ENCODE peak calls at places on chromosomes 2 and 18, in nine cellular contexts. One of them, this sample, is unnamed.

GRCh38 chr2:66547113-66547512 is 112.2 kb downstream of the MEIS1 start:
- DNase-seq in stomach: no peak
- DNase-seq in HCT116: no peak
- DNase-seq in adrenal gland: no peak
- DNase-seq in IMR-90: peak; percentile 48
- DNase-seq in heart left ventricle: no peak
- DNase-seq in A549: no peak
- DNase-seq in ovary: no peak
- DNase-seq in lower leg skin: no peak
- DNase-seq in this sample: no peak

GRCh38 chr2:17470855-17471641 is 47.2 kb downstream of the RAD51AP2 start:
- DNase-seq in stomach: no peak
- DNase-seq in HCT116: peak; percentile 44
- DNase-seq in adrenal gland: no peak
- DNase-seq in IMR-90: peak; percentile 40
- DNase-seq in heart left ventricle: no peak
- DNase-seq in A549: peak; percentile 2
- DNase-seq in ovary: no peak
- DNase-seq in lower leg skin: no peak
- DNase-seq in this sample: no peak

GRCh38 chr18:54983041-54983686 is 23.9 kb upstream of the CCDC68 start:
- DNase-seq in stomach: no peak
- DNase-seq in HCT116: peak; percentile 47
- DNase-seq in adrenal gland: no peak
- DNase-seq in IMR-90: peak; percentile 76
- DNase-seq in heart left ventricle: no peak
- DNase-seq in A549: peak; percentile 31
- DNase-seq in ovary: no peak
- DNase-seq in lower leg skin: no peak
- DNase-seq in this sample: no peak

GRCh38 chr2:16130906-16131400 is 190.6 kb downstream of the MYCN start:
- DNase-seq in stomach: no peak
- DNase-seq in HCT116: no peak
- DNase-seq in adrenal gland: no peak
- DNase-seq in IMR-90: no peak
- DNase-seq in heart left ventricle: no peak
- DNase-seq in A549: no peak
- DNase-seq in ovary: no peak
- DNase-seq in lower leg skin: peak; percentile 12
- DNase-seq in this sample: no peak

GRCh38 chr18:22703883-22704626 is 229.1 kb upstream of the RBBP8 start:
- DNase-seq in stomach: no peak
- DNase-seq in HCT116: peak; percentile 52
- DNase-seq in adrenal gland: no peak
- DNase-seq in IMR-90: peak; percentile 40
- DNase-seq in heart left ventricle: no peak
- DNase-seq in A549: peak; percentile 50
- DNase-seq in ovary: no peak
- DNase-seq in lower leg skin: no peak
- DNase-seq in this sample: no peak

GRCh38 chr2:205650931-205651330 is 31.4 kb upstream of the NRP2 start:
- DNase-seq in stomach: no peak
- DNase-seq in HCT116: no peak
- DNase-seq in adrenal gland: no peak
- DNase-seq in IMR-90: no peak
- DNase-seq in heart left ventricle: no peak
- DNase-seq in A549: no peak
- DNase-seq in ovary: no peak
- DNase-seq in lower leg skin: no peak
- DNase-seq in this sample: no peak

GRCh38 chr2:119255760-119256573 is 32.3 kb downstream of the STEAP3 start:
- DNase-seq in stomach: no peak
- DNase-seq in HCT116: peak; percentile 54
- DNase-seq in adrenal gland: no peak
- DNase-seq in IMR-90: peak; percentile 98
- DNase-seq in heart left ventricle: no peak
- DNase-seq in A549: peak; percentile 41
- DNase-seq in ovary: no peak
- DNase-seq in lower leg skin: peak; percentile 36
- DNase-seq in this sample: no peak

GRCh38 chr2:223884399-223884798 is 47.0 kb upstream of the AP1S3 start:
- DNase-seq in stomach: no peak
- DNase-seq in HCT116: no peak
- DNase-seq in adrenal gland: no peak
- DNase-seq in IMR-90: peak; percentile 76
- DNase-seq in heart left ventricle: no peak
- DNase-seq in A549: no peak
- DNase-seq in ovary: no peak
- DNase-seq in lower leg skin: no peak
- DNase-seq in this sample: no peak

GRCh38 chr2:121454549-121455090 is 76.1 kb upstream of the RNU4ATAC start:
- DNase-seq in stomach: no peak
- DNase-seq in HCT116: no peak
- DNase-seq in adrenal gland: no peak
- DNase-seq in IMR-90: no peak
- DNase-seq in heart left ventricle: no peak
- DNase-seq in A549: no peak
- DNase-seq in ovary: no peak
- DNase-seq in lower leg skin: no peak
- DNase-seq in this sample: no peak

GRCh38 chr2:216549926-216550690 is 51.5 kb downstream of the RPL37A start:
- DNase-seq in stomach: no peak
- DNase-seq in HCT116: no peak
- DNase-seq in adrenal gland: no peak
- DNase-seq in IMR-90: no peak
- DNase-seq in heart left ventricle: no peak
- DNase-seq in A549: no peak
- DNase-seq in ovary: no peak
- DNase-seq in lower leg skin: no peak
- DNase-seq in this sample: no peak

GRCh38 chr2:207142461-207142860 is 23.3 kb downstream of the KLF7 start:
- DNase-seq in stomach: no peak
- DNase-seq in HCT116: no peak
- DNase-seq in adrenal gland: peak; percentile 54
- DNase-seq in IMR-90: no peak
- DNase-seq in heart left ventricle: no peak
- DNase-seq in A549: no peak
- DNase-seq in ovary: no peak
- DNase-seq in lower leg skin: no peak
- DNase-seq in this sample: no peak

DNA sequence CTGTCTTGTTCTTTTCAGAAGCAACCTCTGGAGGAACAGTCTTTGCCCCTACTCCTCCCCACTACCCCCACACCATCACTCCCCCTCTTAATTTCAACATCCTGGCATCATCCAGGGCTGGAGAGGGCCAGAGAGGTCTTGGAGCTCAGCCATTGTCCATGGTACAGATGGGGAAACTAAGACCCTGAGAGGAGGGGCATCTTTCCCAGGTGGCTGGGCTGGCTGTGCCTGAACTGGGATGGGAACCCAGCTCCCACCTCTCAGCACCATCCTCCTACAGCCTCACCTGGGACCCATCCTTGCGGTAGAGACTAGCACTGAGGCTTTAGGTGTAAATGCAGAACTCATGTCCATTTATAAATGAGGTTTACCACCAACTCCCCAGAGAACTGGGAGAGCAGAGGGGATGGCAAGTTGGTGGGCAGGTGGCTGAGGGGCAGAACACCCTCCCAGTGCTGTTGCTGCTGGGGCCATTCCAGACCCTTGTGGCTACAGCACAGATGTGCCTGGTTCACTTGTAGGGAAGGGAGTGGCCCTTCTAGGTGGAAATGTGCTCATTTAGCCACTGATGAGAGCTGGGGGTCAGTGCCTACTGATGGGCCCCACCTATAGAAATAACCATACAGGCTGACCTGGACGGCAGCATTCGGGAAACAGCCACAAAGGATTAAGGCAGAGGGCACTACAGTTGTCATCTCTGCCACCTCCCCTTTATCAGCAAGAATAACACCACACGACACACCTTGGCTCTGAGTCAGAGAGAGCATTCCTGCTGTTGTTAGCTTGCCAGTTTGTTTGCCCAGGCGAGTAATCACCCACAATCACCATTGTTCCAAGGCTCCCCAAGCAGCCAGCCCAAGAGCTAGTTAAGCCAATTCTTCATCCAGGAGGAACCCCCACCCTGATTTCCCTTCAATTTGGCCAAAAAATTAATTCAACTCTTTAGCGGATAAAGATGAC is 2.1 kb downstream of the MLPH start:
- DNase-seq in stomach: peak; percentile 79
- DNase-seq in HCT116: no peak
- DNase-seq in adrenal gland: no peak
- DNase-seq in IMR-90: peak; percentile 45
- DNase-seq in heart left ventricle: peak; percentile 51
- DNase-seq in A549: peak; percentile 63
- DNase-seq in ovary: no peak
- DNase-seq in lower leg skin: no peak
- DNase-seq in this sample: no peak
- H3K4me3 ChIP-seq in stomach: peak overlapping the region; percentile 68
- H3K4me3 ChIP-seq in HCT116: peak overlapping the region; percentile 11
- H3K4me3 ChIP-seq in adrenal gland: no peak overlapping the region
- H3K4me3 ChIP-seq in IMR-90: no peak overlapping the region
- H3K4me3 ChIP-seq in heart left ventricle: no peak overlapping the region
- H3K4me3 ChIP-seq in A549: peak overlapping the region; percentile 86
- H3K4me3 ChIP-seq in ovary: no peak overlapping the region
- H3K4me3 ChIP-seq in lower leg skin: no peak overlapping the region
- H3K4me3 ChIP-seq in this sample: no peak overlapping the region

GRCh38 chr2:196961889-196962288 is 35.4 kb upstream of the PGAP1 start:
- DNase-seq in stomach: no peak
- DNase-seq in HCT116: no peak
- DNase-seq in adrenal gland: no peak
- DNase-seq in IMR-90: no peak
- DNase-seq in heart left ventricle: no peak
- DNase-seq in A549: no peak
- DNase-seq in ovary: no peak
- DNase-seq in lower leg skin: no peak
- DNase-seq in this sample: no peak

GRCh38 chr2:196963043-196963442 is 36.5 kb upstream of the PGAP1 start:
- DNase-seq in stomach: no peak
- DNase-seq in HCT116: no peak
- DNase-seq in adrenal gland: no peak
- DNase-seq in IMR-90: no peak
- DNase-seq in heart left ventricle: no peak
- DNase-seq in A549: no peak
- DNase-seq in ovary: no peak
- DNase-seq in lower leg skin: no peak
- DNase-seq in this sample: no peak

GRCh38 chr2:196959750-196960392 is 33.4 kb upstream of the PGAP1 start:
- DNase-seq in stomach: no peak
- DNase-seq in HCT116: no peak
- DNase-seq in adrenal gland: no peak
- DNase-seq in IMR-90: no peak
- DNase-seq in heart left ventricle: no peak
- DNase-seq in A549: no peak
- DNase-seq in ovary: no peak
- DNase-seq in lower leg skin: no peak
- DNase-seq in this sample: no peak

GRCh38 chr2:196963961-196964360 is 37.5 kb upstream of the PGAP1 start:
- DNase-seq in stomach: peak; percentile 68
- DNase-seq in HCT116: no peak
- DNase-seq in adrenal gland: no peak
- DNase-seq in IMR-90: no peak
- DNase-seq in heart left ventricle: no peak
- DNase-seq in A549: no peak
- DNase-seq in ovary: no peak
- DNase-seq in lower leg skin: no peak
- DNase-seq in this sample: no peak

DNA sequence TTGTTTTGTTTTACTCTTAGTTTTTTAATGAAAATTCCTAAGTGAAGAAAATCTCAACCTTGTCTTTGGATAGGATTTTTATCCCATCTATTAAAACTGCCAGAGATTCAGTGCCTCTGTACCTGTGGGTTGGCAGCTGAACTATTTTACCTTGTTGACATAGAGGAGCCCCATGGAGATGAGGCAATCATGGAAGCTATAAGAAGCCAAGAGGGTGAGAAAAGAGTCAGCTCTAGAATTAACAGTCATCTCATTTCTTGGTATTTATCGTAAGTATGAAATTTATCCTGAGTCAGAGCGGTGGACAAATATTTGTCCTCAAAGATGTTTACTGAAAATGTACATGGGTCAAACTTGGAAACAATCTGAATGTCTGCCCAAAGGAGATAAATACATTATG is 35.8 kb upstream of the PGAP1 start:
- DNase-seq in stomach: no peak
- DNase-seq in HCT116: no peak
- DNase-seq in adrenal gland: no peak
- DNase-seq in IMR-90: no peak
- DNase-seq in heart left ventricle: no peak
- DNase-seq in A549: no peak
- DNase-seq in ovary: no peak
- DNase-seq in lower leg skin: no peak
- DNase-seq in this sample: no peak
- TF ChIP-seq POLR2A in stomach: no peak
- TF ChIP-seq POLR2A in HCT116: no peak
- TF ChIP-seq POLR2A in adrenal gland: no peak
- TF ChIP-seq POLR2A in IMR-90: no peak
- TF ChIP-seq POLR2A in heart left ventricle: no peak
- TF ChIP-seq POLR2A in A549: no peak
- TF ChIP-seq POLR2A in ovary: no peak
- TF ChIP-seq POLR2A in lower leg skin: no peak
- TF ChIP-seq POLR2A in this sample: no peak

GRCh38 chr2:177394622-177395021 is 2.0 kb downstream of the AGPS start:
- DNase-seq in stomach: no peak
- DNase-seq in HCT116: no peak
- DNase-seq in adrenal gland: no peak
- DNase-seq in IMR-90: no peak
- DNase-seq in heart left ventricle: no peak
- DNase-seq in A549: no peak
- DNase-seq in ovary: no peak
- DNase-seq in lower leg skin: no peak
- DNase-seq in this sample: no peak
- H3K4me3 ChIP-seq in stomach: no peak overlapping the region
- H3K4me3 ChIP-seq in HCT116: no peak overlapping the region
- H3K4me3 ChIP-seq in adrenal gland: no peak overlapping the region
- H3K4me3 ChIP-seq in IMR-90: no peak overlapping the region
- H3K4me3 ChIP-seq in heart left ventricle: peak overlapping the region; percentile 91
- H3K4me3 ChIP-seq in A549: no peak overlapping the region
- H3K4me3 ChIP-seq in ovary: no peak overlapping the region
- H3K4me3 ChIP-seq in lower leg skin: no peak overlapping the region
- H3K4me3 ChIP-seq in this sample: no peak overlapping the region

GRCh38 chr2:74421248-74421870 is at the start of the genes C2orf81 and WDR54:
- DNase-seq in stomach: peak; percentile 89
- DNase-seq in HCT116: peak; percentile 79
- DNase-seq in adrenal gland: peak; percentile 85
- DNase-seq in IMR-90: peak; percentile 82
- DNase-seq in heart left ventricle: peak; percentile 90
- DNase-seq in A549: peak; percentile 94
- DNase-seq in ovary: peak; percentile 88
- DNase-seq in lower leg skin: peak; percentile 96
- DNase-seq in this sample: peak; percentile 41
- TF ChIP-seq POLR2A in stomach: no peak
- TF ChIP-seq POLR2A in HCT116: peak; percentile 60
- TF ChIP-seq POLR2A in adrenal gland: peak; percentile 5
- TF ChIP-seq POLR2A in IMR-90: peak; percentile 61
- TF ChIP-seq POLR2A in heart left ventricle: no peak
- TF ChIP-seq POLR2A in A549: peak; percentile 86
- TF ChIP-seq POLR2A in ovary: peak; percentile 63
- TF ChIP-seq POLR2A in lower leg skin: no peak
- TF ChIP-seq POLR2A in this sample: no peak